ENCODE peak calls at places on chromosomes 16 and 17, in six cellular contexts. O is aorta, Q is upper lobe of right lung, A is ovary, W is tibial nerve, Y is NT2/D1. S is an unnamed sample.

GRCh38 chr17:80892019-80892855 is 99.4 kb upstream of the CHMP6 start:
- DNase-seq in Y (no peak), Q (no peak), O (peak; percentile 91), W (peak; percentile 50), A (peak; percentile 78), S (peak; percentile 91)

GRCh38 chr17:13599168-13599577 is 2.6 kb downstream of the HS3ST3A1 start:
- DNase-seq in O (no peak), A (no peak), W (no peak), Q (no peak), Y (no peak), S (no peak)

GRCh38 chr16:6106061-6106460 is 1008.5 kb upstream of the EEF2KMT start:
- DNase-seq in A (no peak), Q (no peak), O (no peak), W (no peak), Y (no peak), S (no peak)

GRCh38 chr16:28499854-28500253 is 5.4 kb downstream of the APOBR start:
- DNase-seq in W (no peak), O (no peak), A (no peak), Y (no peak), Q (no peak), S (peak; percentile 59)

GRCh38 chr16:85918436-85918835 is 19.5 kb downstream of the IRF8 start:
- DNase-seq in Y (no peak), Q (no peak), O (peak; percentile 61), W (no peak), A (no peak), S (no peak)

GRCh38 chr17:72765357-72766153 is 326.9 kb downstream of the SLC39A11 start:
- DNase-seq in O (no peak), A (no peak), Q (no peak), W (no peak), Y (no peak), S (no peak)

GRCh38 chr16:69039333-69039941 is 66.0 kb upstream of the HAS3 start:
- DNase-seq in O (no peak), Y (no peak), W (no peak), Q (no peak), A (no peak), S (peak; percentile 41)

GRCh38 chr17:75737133-75737962 is 16.1 kb downstream of the ITGB4 start:
- DNase-seq in A (no peak), Y (no peak), W (no peak), Q (no peak), O (no peak), S (no peak)

GRCh38 chr16:57475711-57476339 is 10.5 kb downstream of the DOK4 start:
- DNase-seq in A (no peak), O (peak; percentile 82), Q (peak; percentile 81), W (no peak), Y (peak; percentile 85), S (peak; percentile 42)

GRCh38 chr16:49857423-49858181 is 1.7 kb upstream of the ZNF423 start:
- DNase-seq in O (peak; percentile 85), Q (peak; percentile 76), Y (peak; percentile 79), W (no peak), A (peak; percentile 72), S (peak; percentile 57)

GRCh38 chr17:60442271-60443201 is 20.2 kb downstream of the CHCT1 start:
- DNase-seq in W (no peak), O (no peak), A (no peak), Y (no peak), Q (no peak), S (peak; percentile 17)

GRCh38 chr16:68764866-68765265 is 27.8 kb downstream of the CDH1 start:
- DNase-seq in W (no peak), Q (no peak), Y (no peak), O (no peak), A (no peak), S (peak; percentile 44)

GRCh38 chr17:37742762-37743611 is 1.9 kb downstream of the HNF1B start:
- DNase-seq in Y (no peak), Q (no peak), O (no peak), W (no peak), A (no peak), S (no peak)

GRCh38 chr17:7704601-7705268 is at the start of gene EFNB3:
- DNase-seq in O (no peak), Y (peak; percentile 51), A (peak; percentile 57), Q (no peak), W (no peak), S (peak; percentile 14)

GRCh38 chr16:60230666-60231065 is 1496.5 kb upstream of the GOT2 start:
- DNase-seq in W (no peak), O (no peak), A (no peak), Q (no peak), Y (no peak), S (no peak)

GRCh38 chr17:21002309-21003006 is 40.4 kb downstream of the USP22 start:
- DNase-seq in Q (no peak), Y (no peak), O (no peak), W (no peak), A (no peak), S (no peak)

GRCh38 chr17:83012161-83012800 is 67.1 kb upstream of the METRNL start:
- DNase-seq in Q (no peak), W (no peak), A (no peak), Y (no peak), O (no peak), S (no peak)

GRCh38 chr17:42114118-42114517 is 1.6 kb upstream of the DHX58 start:
- DNase-seq in Y (no peak), W (no peak), Q (no peak), O (no peak), A (no peak), S (no peak)

GRCh38 chr17:66777689-66778225 is 57.2 kb upstream of the CACNG5 start:
- DNase-seq in W (no peak), Y (peak; percentile 96), A (no peak), Q (peak; percentile 79), O (no peak), S (no peak)

GRCh38 chr17:63476857-63477470 is at the start of gene ACE:
- DNase-seq in W (no peak), Q (peak; percentile 76), O (no peak), A (peak; percentile 44), Y (no peak), S (peak; percentile 28)

GRCh38 chr17:77356109-77356689 is 215.4 kb downstream of the SEC14L1 start:
- DNase-seq in Q (no peak), Y (no peak), A (peak; percentile 50), W (no peak), O (peak; percentile 47), S (peak; percentile 60)

GRCh38 chr17:29243792-29244191 is 2.9 kb upstream of the CRYBA1 start:
- DNase-seq in W (no peak), A (no peak), O (no peak), Y (no peak), Q (no peak), S (peak; percentile 27)

GRCh38 chr17:41649923-41650519 is 25.6 kb upstream of the KRT17 start:
- DNase-seq in A (no peak), Y (no peak), Q (no peak), W (no peak), O (no peak), S (no peak)

GRCh38 chr17:32701860-32702259 is 175.1 kb downstream of the MYO1D start:
- DNase-seq in Q (no peak), W (no peak), Y (no peak), A (no peak), O (no peak), S (no peak)

GRCh38 chr16:4087990-4088577 is 28.2 kb downstream of the ADCY9 start:
- DNase-seq in Y (no peak), W (no peak), O (no peak), Q (no peak), A (no peak), S (no peak)

GRCh38 chr16:4087099-4087885 is 28.9 kb downstream of the ADCY9 start:
- DNase-seq in Y (no peak), Q (no peak), A (no peak), O (no peak), W (no peak), S (no peak)

GRCh38 chr16:4083347-4083870 is 32.8 kb downstream of the ADCY9 start:
- DNase-seq in Q (no peak), W (no peak), A (no peak), O (no peak), Y (no peak), S (peak; percentile 67)

GRCh38 chr16:4086153-4086552 is 30.1 kb downstream of the ADCY9 start:
- DNase-seq in O (peak; percentile 73), Q (no peak), Y (no peak), A (no peak), W (no peak), S (no peak)

GRCh38 chr16:4085405-4085970 is 30.8 kb downstream of the ADCY9 start:
- DNase-seq in W (no peak), A (no peak), O (no peak), Y (no peak), Q (no peak), S (peak; percentile 60)
- H3K36me3 ChIP-seq in W (no peaks in the 10 kb centered on the region), A (no peaks in the 10 kb centered on the region), O (no peaks in the 10 kb centered on the region), Y (no peaks in the 10 kb centered on the region), Q (no peaks in the 10 kb centered on the region), S (peaks cover 1% of the 10 kb centered on the region)

GRCh38 chr17:5379351-5380107 is 39.9 kb downstream of the NUP88 start:
- DNase-seq in Q (no peak), Y (no peak), O (no peak), A (no peak), W (no peak), S (no peak)

GRCh38 chr17:5378566-5379207 is 40.8 kb downstream of the NUP88 start:
- DNase-seq in Y (no peak), Q (no peak), A (no peak), O (no peak), W (no peak), S (no peak)

GRCh38 chr17:5380491-5381135 is 38.8 kb downstream of the NUP88 start:
- DNase-seq in A (no peak), O (no peak), Q (no peak), W (no peak), Y (no peak), S (no peak)

GRCh38 chr17:5381542-5381941 is 37.9 kb downstream of the NUP88 start:
- DNase-seq in A (no peak), W (no peak), Y (no peak), O (no peak), Q (no peak), S (no peak)
- H3K36me3 ChIP-seq in A (no peaks in the 10 kb centered on the region), W (peaks cover 46% of the 10 kb centered on the region), Y (peaks cover 90% of the 10 kb centered on the region), O (peaks cover 11% of the 10 kb centered on the region), Q (peaks cover 100% of the 10 kb centered on the region), S (peaks cover 64% of the 10 kb centered on the region)

GRCh38 chr16:56457927-56458470 is 6.6 kb downstream of the OGFOD1 start:
- DNase-seq in O (no peak), A (no peak), W (no peak), Q (no peak), Y (no peak), S (no peak)
- H3K36me3 ChIP-seq in O (peaks cover 5% of the 10 kb centered on the region), A (peaks cover 2% of the 10 kb centered on the region), W (no peaks in the 10 kb centered on the region), Q (peaks cover 95% of the 10 kb centered on the region), Y (peaks cover 88% of the 10 kb centered on the region), S (peaks cover 17% of the 10 kb centered on the region)

GRCh38 chr16:54283735-54284318 is 2.8 kb downstream of the IRX3 start:
- DNase-seq in W (no peak), O (no peak), Q (no peak), Y (no peak), A (peak; percentile 19), S (no peak)

GRCh38 chr16:54282923-54283734 is 3.5 kb downstream of the IRX3 start:
- DNase-seq in Q (no peak), A (peak; percentile 17), O (no peak), Y (no peak), W (no peak), S (no peak)

GRCh38 chr16:54284931-54285413 is 1.6 kb downstream of the IRX3 start:
- DNase-seq in W (no peak), Y (no peak), Q (peak; percentile 73), O (no peak), A (peak; percentile 22), S (no peak)

GRCh38 chr16:54285414-54286066 is 1.0 kb downstream of the IRX3 start:
- DNase-seq in A (peak; percentile 32), O (no peak), Q (peak; percentile 75), W (no peak), Y (no peak), S (no peak)

GRCh38 chr16:54284319-54284930 is 2.2 kb downstream of the IRX3 start:
- DNase-seq in Y (no peak), Q (no peak), W (no peak), A (peak; percentile 16), O (no peak), S (peak; percentile 47)
- H3K36me3 ChIP-seq in Y (no peaks in the 10 kb centered on the region), Q (no peaks in the 10 kb centered on the region), W (no peaks in the 10 kb centered on the region), A (no peaks in the 10 kb centered on the region), O (no peaks in the 10 kb centered on the region), S (no peaks in the 10 kb centered on the region)

S was measured in trophoblast cell.